ENCODE peak calls at places on chromosomes 12 and 14, in nine cellular contexts. Y is bronchial epithelial cell, F is mucosa of descending colon, N is dorsolateral prefrontal cortex, K is GM10248, A is body of pancreas, O is Calu3, S is MCF 10A, I is cardiac muscle cell. X is an unnamed sample.

GRCh38 chr12:49623142-49623899 is at the start of gene PRPF40B:
- DNase-seq in Y (peak; percentile 63), F (peak; percentile 91), N (peak; percentile 85), K (peak; percentile 96), A (peak; percentile 91), O (peak; percentile 81), S (peak; percentile 81), I (peak; percentile 94), X (peak; percentile 95)

GRCh38 chr14:61196792-61197191 is 84.3 kb downstream of the TMEM30B start:
- DNase-seq in Y (peak; percentile 25), F (no peak), N (no peak), K (no peak), A (no peak), O (peak; percentile 4), S (peak; percentile 59), I (peak; percentile 11), X (no peak)

GRCh38 chr14:35332517-35333346 is 40.5 kb downstream of the PSMA6 start:
- DNase-seq in Y (peak; percentile 77), F (peak; percentile 79), N (no peak), K (peak; percentile 48), A (no peak), O (peak; percentile 66), S (peak; percentile 68), I (no peak), X (no peak)

GRCh38 chr12:124391340-124392261 is 96.7 kb downstream of the RFLNA start:
- DNase-seq in Y (peak; percentile 64), F (peak; percentile 73), N (no peak), K (peak; percentile 84), A (no peak), O (peak; percentile 39), S (peak; percentile 75), I (no peak), X (peak; percentile 80)

GRCh38 chr12:105245291-105245690 is 9.3 kb upstream of the APPL2 start:
- DNase-seq in Y (no peak), F (no peak), N (no peak), K (no peak), A (peak; percentile 46), O (no peak), S (no peak), I (no peak), X (no peak)

GRCh38 chr14:73817020-73817419 is 34.6 kb upstream of the PTGR2 start:
- DNase-seq in Y (no peak), F (no peak), N (no peak), K (no peak), A (no peak), O (no peak), S (no peak), I (no peak), X (no peak)

GRCh38 chr12:121806556-121807308 is 2.9 kb downstream of the SETD1B start:
- DNase-seq in Y (no peak), F (peak; percentile 45), N (no peak), K (no peak), A (no peak), O (no peak), S (peak; percentile 40), I (peak; percentile 63), X (no peak)

GRCh38 chr12:3628629-3629028 is 124.3 kb downstream of the CRACR2A start:
- DNase-seq in Y (no peak), F (no peak), N (no peak), K (no peak), A (no peak), O (no peak), S (no peak), I (no peak), X (no peak)

GRCh38 chr12:42589465-42590323 is at the start of gene PRICKLE1:
- DNase-seq in Y (no peak), F (peak; percentile 19), N (no peak), K (peak; percentile 74), A (peak; percentile 34), O (peak; percentile 48), S (peak; percentile 54), I (peak; percentile 74), X (peak; percentile 28)

GRCh38 chr12:41917827-41918445 is 226.7 kb downstream of the GXYLT1 start:
- DNase-seq in Y (peak; percentile 2), F (no peak), N (no peak), K (no peak), A (no peak), O (no peak), S (peak; percentile 14), I (peak; percentile 46), X (no peak)

GRCh38 chr14:102498005-102498677 is 11.4 kb downstream of the ANKRD9 start:
- DNase-seq in Y (no peak), F (peak; percentile 65), N (peak; percentile 50), K (no peak), A (no peak), O (no peak), S (no peak), I (no peak), X (no peak)
- TF ChIP-seq CTCF in Y (peak; percentile 18), F (no peak), N (peak; percentile 20), K (peak; percentile 13), A (no peak), O (no peak), S (no peak), I (no peak), X (no peak)

DNA sequence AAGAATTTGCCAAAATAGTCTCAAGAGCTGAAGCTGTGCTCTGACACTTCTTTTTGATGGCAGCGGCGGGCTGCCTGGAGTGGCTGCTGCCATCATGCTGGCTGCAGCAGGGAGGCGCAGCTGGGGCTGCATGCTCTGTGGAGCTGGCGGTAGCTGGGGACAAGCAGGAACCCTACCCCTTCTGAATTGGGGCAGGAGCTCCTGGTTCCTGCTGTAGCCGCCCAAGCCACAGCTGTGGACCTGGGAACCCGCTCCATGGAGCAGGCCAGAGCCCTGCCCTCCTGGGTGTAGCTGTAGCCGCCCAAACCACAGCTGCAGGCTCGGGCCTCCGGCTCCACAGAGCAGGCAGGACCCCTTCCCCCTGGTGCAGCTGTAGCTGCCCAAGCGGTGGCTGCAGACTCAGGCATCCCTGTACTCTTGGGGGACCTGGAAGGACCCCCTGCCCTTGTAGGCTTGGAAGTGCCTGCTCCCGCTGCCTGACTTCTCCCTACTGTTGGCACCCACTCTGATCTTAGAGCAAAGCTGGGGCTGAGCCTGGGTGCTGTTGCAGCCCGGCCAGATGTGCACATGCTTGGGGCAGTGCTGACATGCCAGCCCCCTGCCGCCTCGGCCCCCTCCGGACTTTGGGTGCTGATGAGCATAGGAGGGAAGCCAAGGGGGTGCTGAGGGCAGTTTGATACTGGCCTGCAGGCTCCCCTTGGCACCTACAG is 33.3 kb downstream of the APAF1 start:
- DNase-seq in Y (no peak), F (no peak), N (no peak), K (no peak), A (no peak), O (no peak), S (no peak), I (no peak), X (no peak)
- TF ChIP-seq CTCF in Y (no peak), F (no peak), N (no peak), K (no peak), A (no peak), O (no peak), S (no peak), I (no peak), X (no peak)

GRCh38 chr14:93804654-93805053 is 16.4 kb upstream of the PRIMA1 start:
- DNase-seq in Y (no peak), F (no peak), N (no peak), K (no peak), A (no peak), O (no peak), S (no peak), I (no peak), X (no peak)
- TF ChIP-seq CTCF in Y (peak; percentile 1), F (no peak), N (no peak), K (no peak), A (no peak), O (no peak), S (no peak), I (no peak), X (no peak)

DNA sequence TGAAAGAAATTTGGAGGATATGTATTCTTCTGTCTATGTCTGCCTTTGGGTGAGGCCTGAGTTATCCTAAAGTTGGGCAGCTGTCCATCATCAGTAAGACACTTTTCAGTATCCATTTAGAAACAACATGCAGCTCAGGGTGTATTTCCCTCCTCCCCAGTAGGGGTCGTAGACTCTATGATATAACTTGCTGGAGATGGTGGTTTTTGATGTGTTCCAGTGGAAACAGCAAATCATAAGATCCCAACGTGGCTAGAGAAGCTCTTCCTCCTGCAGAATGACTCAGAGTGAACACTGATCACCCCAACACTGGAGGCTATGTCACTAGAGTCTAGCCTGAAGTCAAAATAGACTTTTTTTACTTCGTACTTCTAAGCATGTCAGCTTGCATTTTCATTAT is 331.6 kb upstream of the STXBP6 start:
- DNase-seq in Y (no peak), F (no peak), N (no peak), K (no peak), A (no peak), O (no peak), S (no peak), I (no peak), X (no peak)
- TF ChIP-seq CTCF in Y (no peak), F (no peak), N (no peak), K (no peak), A (peak; percentile 5), O (peak; percentile 25), S (peak; percentile 9), I (no peak), X (no peak)

DNA sequence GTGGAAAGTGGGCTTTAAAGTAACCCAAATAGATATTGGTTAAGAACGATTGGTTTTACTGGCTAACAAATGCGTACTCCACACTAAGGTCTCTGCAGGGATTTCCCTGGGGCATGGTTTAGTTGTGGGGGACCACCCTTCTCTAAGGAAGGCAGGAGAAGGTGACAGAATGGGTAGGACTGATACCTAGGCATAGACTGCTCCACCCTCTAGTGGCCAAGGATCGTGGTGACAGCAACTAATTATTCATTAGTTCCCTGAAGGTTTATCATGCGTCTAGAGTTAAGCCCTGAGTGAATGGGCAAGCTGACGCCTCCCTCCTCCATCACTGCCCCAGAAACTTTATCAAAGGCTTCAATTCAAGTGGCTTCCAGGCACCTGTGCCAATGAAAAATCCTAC is 9.1 kb downstream of the FAM181A start:
- DNase-seq in Y (peak; percentile 49), F (no peak), N (no peak), K (no peak), A (no peak), O (peak; percentile 43), S (peak; percentile 49), I (peak; percentile 49), X (peak; percentile 38)
- TF ChIP-seq CTCF in Y (peak; percentile 75), F (no peak), N (peak; percentile 49), K (peak; percentile 52), A (peak; percentile 43), O (peak; percentile 52), S (peak; percentile 43), I (peak; percentile 38), X (peak; percentile 49)

DNA sequence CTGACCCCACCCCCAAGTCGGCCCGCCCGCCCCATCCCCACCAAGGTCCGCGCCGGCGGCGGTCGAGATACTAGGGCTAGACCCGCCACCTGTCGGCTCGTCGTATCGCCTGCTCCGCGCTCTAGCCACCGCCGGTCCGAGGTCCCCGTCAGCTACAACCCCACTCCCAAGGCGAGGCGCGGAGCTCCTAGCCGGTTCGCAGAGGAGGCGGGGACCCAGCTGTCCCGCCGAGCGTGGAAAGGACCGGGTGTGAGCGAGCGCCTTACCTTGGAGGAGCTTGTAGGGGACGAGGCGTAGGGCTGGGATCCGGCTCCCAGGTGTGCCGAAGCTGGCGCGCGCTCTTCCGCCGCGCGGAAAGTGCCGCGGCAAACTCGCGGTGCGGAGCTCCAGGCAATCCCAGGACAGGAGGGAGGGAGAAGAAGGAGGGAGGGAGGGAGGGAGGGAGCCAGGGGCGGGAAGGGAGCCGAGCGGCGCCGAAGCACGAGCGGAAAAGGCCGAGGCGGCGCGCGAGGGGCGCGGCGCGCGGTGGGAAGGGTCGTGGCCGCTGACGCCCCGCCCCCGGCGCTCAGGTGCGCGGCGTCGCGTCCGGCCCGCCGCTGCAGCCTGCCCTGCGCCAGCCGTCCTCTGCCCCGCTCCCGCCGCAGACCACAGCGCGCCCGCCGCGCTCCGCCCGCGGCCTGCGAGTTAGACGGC is at the start of gene PAWR:
- DNase-seq in Y (peak; percentile 64), F (peak; percentile 85), N (peak; percentile 6), K (peak; percentile 88), A (peak; percentile 84), O (peak; percentile 92), S (peak; percentile 86), I (peak; percentile 94), X (peak; percentile 64)
- TF ChIP-seq CTCF in Y (peak; percentile 36), F (no peak), N (no peak), K (peak; percentile 63), A (peak; percentile 40), O (no peak), S (peak; percentile 17), I (no peak), X (peak; percentile 22)

X was measured in RWPE1.